ENCODE peak calls at places on chromosomes 16 and 17, in ten cellular contexts. U is breast epithelium, R is HCT116, M is transverse colon, B is stomach, F is spleen, H is Panc1, N is upper lobe of left lung, Z is GM23338, D is H1. C is an unnamed sample. For H3K4me1, the result is how much of the 10 kb centered on the place peaks cover.

GRCh38 chr16:525520-526180 is 1.9 kb upstream of the CAPN15 start:
- DNase-seq in U (no peak), R (peak), M (no peak), B (no peak), F (no peak), H (peak), N (no peak), Z (no peak), D (no peak), C (no peak)

GRCh38 chr16:3950343-3951193 is 70.1 kb upstream of the CREBBP start:
- DNase-seq in U (peak), R (no peak), M (peak), B (peak), F (no peak), H (no peak), N (peak), Z (no peak), D (no peak), C (peak)

GRCh38 chr17:40555296-40556190 is 9.7 kb downstream of the CCR7 start:
- DNase-seq in U (no peak), R (no peak), M (no peak), B (peak), F (peak), H (no peak), N (peak), Z (no peak), D (no peak), C (no peak)

GRCh38 chr17:34614698-34615097 is 35.3 kb downstream of the TMEM132E start:
- DNase-seq in U (no peak), R (no peak), M (no peak), B (no peak), F (no peak), H (no peak), N (no peak), Z (no peak), D (no peak), C (no peak)

GRCh38 chr17:61230461-61230860 is 169.2 kb upstream of the TBX2 start:
- DNase-seq in U (no peak), R (no peak), M (no peak), B (no peak), F (no peak), H (no peak), N (no peak), Z (no peak), D (no peak), C (no peak)

GRCh38 chr16:81600275-81600674 is 155.7 kb downstream of the CMIP start:
- DNase-seq in U (no peak), R (no peak), M (no peak), B (no peak), F (no peak), H (no peak), N (no peak), Z (no peak), D (no peak), C (peak)

GRCh38 chr16:66007717-66008116 is 358.8 kb upstream of the CDH5 start:
- DNase-seq in U (no peak), R (no peak), M (no peak), B (no peak), F (no peak), H (no peak), N (no peak), Z (no peak), D (no peak), C (no peak)

GRCh38 chr17:48998557-48999440 is 1.6 kb downstream of the IGF2BP1 start:
- DNase-seq in U (no peak), R (no peak), M (no peak), B (no peak), F (no peak), H (no peak), N (no peak), Z (peak), D (no peak), C (no peak)

GRCh38 chr17:77887464-77888241 is 70.8 kb upstream of the TNRC6C start:
- DNase-seq in U (peak), R (no peak), M (peak), B (peak), F (peak), H (no peak), N (peak), Z (peak), D (no peak), C (peak)
- TF ChIP-seq POLR2AphosphoS5 in U (peak), R (no peak), M (peak), B (peak), F (peak), H (no peak), N (peak), Z (no peak), D (no peak), C (peak)

DNA sequence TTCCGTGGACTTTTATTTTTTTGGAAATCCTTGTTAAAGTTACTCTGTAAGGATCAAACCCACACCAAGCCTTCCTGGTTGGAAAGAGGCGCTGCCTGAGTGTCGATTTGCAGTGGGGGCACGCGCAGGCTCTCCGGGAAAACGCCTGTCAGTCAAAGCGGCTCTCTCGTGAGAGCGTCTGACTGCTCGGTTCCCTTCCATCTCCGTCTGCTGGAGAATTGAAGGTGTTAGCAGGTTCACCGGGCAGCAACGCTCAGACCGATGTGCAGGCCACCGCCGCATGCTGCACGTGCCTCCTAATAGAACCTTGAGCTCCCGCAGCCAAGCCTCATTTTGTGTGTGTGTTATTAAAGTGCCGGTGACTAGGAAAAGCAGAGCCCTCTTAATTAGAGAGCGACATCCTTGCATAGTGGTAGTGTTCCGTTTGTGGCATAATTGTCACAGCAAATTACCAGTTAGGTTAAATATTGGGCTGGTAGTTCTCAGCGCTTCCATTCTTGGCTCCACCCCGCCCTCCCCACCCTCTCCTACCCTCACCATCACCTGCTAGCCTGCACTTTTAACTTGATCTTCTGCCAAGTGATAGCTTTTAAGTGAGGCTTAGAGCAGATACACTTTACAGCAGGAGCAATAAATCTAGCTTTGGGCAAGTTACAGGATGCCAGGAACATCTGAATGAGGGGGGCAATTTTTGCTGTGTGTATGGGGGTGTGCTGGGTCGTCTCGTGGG is 75.5 kb downstream of the RPA1 start:
- DNase-seq in U (no peak), R (no peak), M (no peak), B (no peak), F (no peak), H (no peak), N (no peak), Z (no peak), D (no peak), C (no peak)
- H3K4me3 ChIP-seq in U (no peak), R (no peak), M (no peak), B (no peak), F (no peak), H (no peak), N (no peak), Z (no peak), D (no peak), C (no peak)

GRCh38 chr17:63649813-63650212 is 27.6 kb downstream of the MAP3K3 start:
- DNase-seq in U (no peak), R (no peak), M (no peak), B (no peak), F (no peak), H (no peak), N (no peak), Z (no peak), D (no peak), C (no peak)

GRCh38 chr17:63645775-63646491 is 23.7 kb downstream of the MAP3K3 start:
- DNase-seq in U (no peak), R (no peak), M (no peak), B (no peak), F (no peak), H (no peak), N (no peak), Z (no peak), D (no peak), C (no peak)

GRCh38 chr17:63646492-63646815 is 24.2 kb downstream of the MAP3K3 start:
- DNase-seq in U (no peak), R (no peak), M (no peak), B (no peak), F (no peak), H (no peak), N (no peak), Z (no peak), D (no peak), C (no peak)

GRCh38 chr17:63647936-63648335 is 25.7 kb downstream of the MAP3K3 start:
- DNase-seq in U (no peak), R (no peak), M (no peak), B (no peak), F (no peak), H (no peak), N (no peak), Z (peak), D (no peak), C (no peak)

GRCh38 chr17:63647065-63647725 is 25.0 kb downstream of the MAP3K3 start:
- DNase-seq in U (no peak), R (no peak), M (no peak), B (no peak), F (no peak), H (no peak), N (no peak), Z (no peak), D (no peak), C (peak)
- H3K4me1 ChIP-seq in U (under half), R (under half), M (under half), B (under half), F (half or more), H (under half), N (under half), Z (under half), D (under half), C (under half)

GRCh38 chr17:78724544-78724943 is 57.5 kb downstream of the CYTH1 start:
- DNase-seq in U (peak), R (no peak), M (no peak), B (peak), F (no peak), H (no peak), N (no peak), Z (peak), D (no peak), C (peak)
- TF ChIP-seq POLR2AphosphoS5 in U (no peak), R (no peak), M (peak), B (no peak), F (no peak), H (no peak), N (no peak), Z (no peak), D (no peak), C (peak)

GRCh38 chr17:74358696-74359095 is 3.0 kb downstream of the BTBD17 start:
- DNase-seq in U (no peak), R (no peak), M (no peak), B (no peak), F (no peak), H (no peak), N (no peak), Z (peak), D (no peak), C (no peak)

GRCh38 chr17:74361613-74362391 is at the start of gene BTBD17:
- DNase-seq in U (no peak), R (no peak), M (peak), B (peak), F (peak), H (no peak), N (peak), Z (peak), D (peak), C (peak)

GRCh38 chr17:74359916-74360315 is 1.8 kb downstream of the BTBD17 start:
- DNase-seq in U (no peak), R (no peak), M (no peak), B (no peak), F (no peak), H (no peak), N (no peak), Z (no peak), D (no peak), C (no peak)

GRCh38 chr17:74362811-74363498 is 1.3 kb upstream of the BTBD17 start:
- DNase-seq in U (no peak), R (no peak), M (no peak), B (no peak), F (no peak), H (no peak), N (no peak), Z (no peak), D (no peak), C (no peak)

DNA sequence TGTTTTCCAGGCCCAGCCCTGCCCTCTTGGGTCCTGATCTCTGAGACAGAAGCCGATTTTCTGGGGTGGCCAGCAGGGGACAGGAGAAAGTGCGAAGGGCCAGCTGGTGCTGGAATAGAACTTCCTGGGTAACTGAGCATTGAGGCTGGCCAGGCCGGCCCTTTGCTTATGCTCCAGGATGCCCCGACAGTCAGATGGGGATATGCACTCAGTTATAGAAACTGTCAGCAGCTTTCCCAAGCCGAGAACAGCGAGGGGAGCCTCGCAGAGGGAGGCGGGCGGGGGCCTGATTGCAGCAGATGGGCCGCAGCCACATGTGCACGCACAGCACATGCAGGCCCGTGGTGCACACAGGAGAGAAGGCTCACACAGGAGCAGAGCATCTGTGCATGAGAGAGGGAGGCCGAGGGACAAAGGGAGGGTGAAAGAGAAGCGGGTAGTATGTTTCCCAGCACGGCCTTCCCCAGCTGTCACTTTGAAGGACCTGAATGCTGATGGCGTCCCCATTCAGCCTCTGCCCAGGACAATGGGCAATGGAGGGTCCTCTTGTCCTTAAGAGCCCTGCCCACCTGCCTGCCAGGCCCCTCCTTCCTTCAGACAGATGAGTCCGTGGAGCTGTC is 565 bp downstream of the BTBD17 start:
- DNase-seq in U (no peak), R (no peak), M (no peak), B (no peak), F (no peak), H (no peak), N (no peak), Z (peak), D (no peak), C (no peak)
- H3K4me3 ChIP-seq in U (no peak), R (no peak), M (no peak), B (no peak), F (no peak), H (no peak), N (no peak), Z (peak), D (no peak), C (no peak)

GRCh38 chr16:50165473-50165872 is 12.4 kb downstream of the TENT4B start:
- DNase-seq in U (no peak), R (no peak), M (no peak), B (no peak), F (no peak), H (no peak), N (no peak), Z (no peak), D (no peak), C (no peak)
- H3K4me1 ChIP-seq in U (under half), R (under half), M (under half), B (half or more), F (half or more), H (under half), N (under half), Z (under half), D (under half), C (under half)

GRCh38 chr17:64779344-64780095 is 117.4 kb upstream of the SMURF2 start:
- DNase-seq in U (no peak), R (no peak), M (peak), B (no peak), F (peak), H (no peak), N (peak), Z (peak), D (peak), C (no peak)

GRCh38 chr17:64781810-64782555 is 119.9 kb upstream of the SMURF2 start:
- DNase-seq in U (no peak), R (no peak), M (no peak), B (no peak), F (no peak), H (no peak), N (no peak), Z (peak), D (peak), C (no peak)

GRCh38 chr17:64781394-64781793 is 119.3 kb upstream of the SMURF2 start:
- DNase-seq in U (peak), R (no peak), M (peak), B (peak), F (peak), H (no peak), N (peak), Z (peak), D (peak), C (peak)

GRCh38 chr17:64780096-64781012 is 118.2 kb upstream of the SMURF2 start:
- DNase-seq in U (peak), R (peak), M (peak), B (peak), F (peak), H (no peak), N (peak), Z (peak), D (peak), C (peak)

DNA sequence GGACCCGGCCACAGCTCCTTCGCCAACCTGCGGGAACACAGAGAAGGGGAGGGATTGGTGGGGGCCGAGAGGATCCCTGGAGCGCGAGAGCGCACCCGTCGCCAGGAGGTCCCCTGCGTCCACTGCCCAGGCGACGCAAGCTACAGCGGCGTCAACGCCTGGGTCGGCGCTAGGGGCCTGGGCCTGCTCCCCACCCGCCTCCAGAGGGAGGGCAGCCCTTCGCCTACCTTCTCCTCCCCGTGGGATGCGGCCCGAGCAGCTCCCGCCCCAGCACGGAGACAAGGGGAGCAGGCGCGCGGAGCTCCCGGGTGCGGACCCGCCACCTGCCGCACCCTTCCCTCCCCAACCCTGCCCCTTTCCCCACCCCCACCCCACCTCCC is 118.9 kb upstream of the SMURF2 start:
- DNase-seq in U (no peak), R (no peak), M (no peak), B (no peak), F (peak), H (no peak), N (peak), Z (peak), D (peak), C (no peak)
- TF ChIP-seq POLR2AphosphoS5 in U (no peak), R (peak), M (no peak), B (no peak), F (no peak), H (no peak), N (no peak), Z (peak), D (no peak), C (no peak)

GRCh38 chr16:87486282-87486681 is 6.5 kb downstream of the ZCCHC14 start:
- DNase-seq in U (no peak), R (no peak), M (no peak), B (no peak), F (no peak), H (no peak), N (no peak), Z (no peak), D (no peak), C (no peak)

GRCh38 chr16:87492241-87492635 is 586 bp downstream of the ZCCHC14 start:
- DNase-seq in U (no peak), R (no peak), M (no peak), B (no peak), F (no peak), H (no peak), N (no peak), Z (no peak), D (no peak), C (no peak)

GRCh38 chr16:87487361-87487924 is 5.4 kb downstream of the ZCCHC14 start:
- DNase-seq in U (no peak), R (peak), M (peak), B (peak), F (no peak), H (no peak), N (peak), Z (peak), D (peak), C (no peak)

GRCh38 chr16:87490091-87490798 is 2.6 kb downstream of the ZCCHC14 start:
- DNase-seq in U (no peak), R (no peak), M (no peak), B (no peak), F (no peak), H (no peak), N (no peak), Z (no peak), D (no peak), C (no peak)

GRCh38 chr16:87489434-87490045 is 3.3 kb downstream of the ZCCHC14 start:
- DNase-seq in U (no peak), R (no peak), M (no peak), B (no peak), F (no peak), H (no peak), N (no peak), Z (no peak), D (no peak), C (no peak)
- H3K4me3 ChIP-seq in U (no peak), R (no peak), M (peak), B (peak), F (no peak), H (peak), N (no peak), Z (peak), D (no peak), C (no peak)

GRCh38 chr16:27706156-27706705 is 156.3 kb downstream of the KATNIP start:
- DNase-seq in U (no peak), R (no peak), M (no peak), B (no peak), F (peak), H (no peak), N (no peak), Z (no peak), D (no peak), C (no peak)
- H3K4me1 ChIP-seq in U (under half), R (under half), M (under half), B (under half), F (under half), H (under half), N (under half), Z (under half), D (under half), C (under half)